ENCODE peak calls at places on chromosomes 13 and 19, in five cellular contexts. C, P, Z, G and U are unnamed samples.
A peak's percentile ranks its signal among the peaks of the same experiment; 100 is the strongest.

GRCh38 chr19:18160792-18161690 is 8.1 kb downstream of the PIK3R2 start:
- DNase-seq in C (peak; percentile 77), P (no peak), Z (peak; percentile 68), G (peak; percentile 88), U (peak; percentile 57)

GRCh38 chr13:27408074-27408473 is 16.3 kb upstream of the GTF3A start:
- DNase-seq in C (no peak), P (no peak), Z (no peak), G (no peak), U (no peak)

GRCh38 chr19:38478273-38478971 is 44.9 kb downstream of the RYR1 start:
- DNase-seq in C (no peak), P (no peak), Z (no peak), G (peak; percentile 23), U (no peak)

GRCh38 chr19:918481-919156 is 1.5 kb downstream of the KISS1R start:
- DNase-seq in C (no peak), P (peak; percentile 61), Z (no peak), G (peak; percentile 94), U (no peak)

GRCh38 chr13:50323440-50324070 is 308.3 kb downstream of the KCNRG start:
- DNase-seq in C (no peak), P (no peak), Z (no peak), G (no peak), U (no peak)

GRCh38 chr19:32067686-32068085 is 277.7 kb upstream of the ZNF507 start:
- DNase-seq in C (no peak), P (no peak), Z (no peak), G (no peak), U (no peak)

GRCh38 chr19:28615966-28616365 is 597.0 kb downstream of the UQCRFS1 start:
- DNase-seq in C (no peak), P (no peak), Z (no peak), G (no peak), U (no peak)

GRCh38 chr19:48619692-48620565 is 623 bp downstream of the SPHK2 start:
- DNase-seq in C (peak; percentile 69), P (no peak), Z (no peak), G (no peak), U (no peak)

GRCh38 chr13:40275636-40276035 is 390.8 kb downstream of the FOXO1 start:
- DNase-seq in C (no peak), P (no peak), Z (no peak), G (no peak), U (no peak)

GRCh38 chr19:45130888-45131615 is 29.7 kb downstream of the NKPD1 start:
- DNase-seq in C (peak; percentile 68), P (peak; percentile 57), Z (no peak), G (peak; percentile 31), U (no peak)

GRCh38 chr13:99980201-99981114 is 1.1 kb upstream of the ZIC2 start:
- DNase-seq in C (peak; percentile 42), P (no peak), Z (peak; percentile 60), G (peak; percentile 77), U (no peak)

GRCh38 chr13:86882835-86883234 is 788.3 kb upstream of the SLITRK5 start:
- DNase-seq in C (no peak), P (no peak), Z (no peak), G (no peak), U (no peak)

GRCh38 chr13:64278493-64278892 is 2862.8 kb upstream of the PCDH20 start:
- DNase-seq in C (no peak), P (no peak), Z (no peak), G (no peak), U (no peak)

GRCh38 chr13:67238277-67238859 is 8.2 kb upstream of the PCDH9 start:
- DNase-seq in C (no peak), P (no peak), Z (no peak), G (peak; percentile 15), U (no peak)

GRCh38 chr19:34356875-34357274 is 8.1 kb upstream of the GPI start:
- DNase-seq in C (no peak), P (no peak), Z (no peak), G (no peak), U (no peak)

GRCh38 chr13:25699056-25699455 is 327.3 kb downstream of the ATP8A2 start:
- DNase-seq in C (peak; percentile 56), P (no peak), Z (no peak), G (peak; percentile 18), U (no peak)

GRCh38 chr13:98214707-98215106 is 37.6 kb upstream of the RNF113B start:
- DNase-seq in C (no peak), P (no peak), Z (no peak), G (no peak), U (no peak)

GRCh38 chr13:35354305-35354704 is 122.2 kb downstream of the MAB21L1 start:
- DNase-seq in C (no peak), P (no peak), Z (no peak), G (no peak), U (no peak)

GRCh38 chr19:1853295-1854031 is 5.2 kb upstream of the REXO1 start:
- DNase-seq in C (peak; percentile 94), P (no peak), Z (peak; percentile 78), G (peak; percentile 91), U (peak; percentile 24)

GRCh38 chr19:30543243-30543945 is 171.2 kb downstream of the ZNF536 start:
- DNase-seq in C (no peak), P (no peak), Z (no peak), G (no peak), U (no peak)

GRCh38 chr19:37362733-37363132 is 8.2 kb upstream of the ZNF527 start:
- DNase-seq in C (no peak), P (no peak), Z (no peak), G (peak; percentile 19), U (no peak)

GRCh38 chr13:24890256-24890655 is 126.3 kb downstream of the RNF17 start:
- DNase-seq in C (no peak), P (no peak), Z (no peak), G (no peak), U (no peak)

GRCh38 chr19:4914736-4915501 is 5.6 kb downstream of the UHRF1 start:
- DNase-seq in C (no peak), P (peak; percentile 94), Z (no peak), G (no peak), U (no peak)

GRCh38 chr13:45410466-45410865 is 7.7 kb downstream of the SLC25A30 start:
- DNase-seq in C (no peak), P (no peak), Z (no peak), G (no peak), U (no peak)

GRCh38 chr13:34967851-34968562 is 25.9 kb downstream of the NBEA start:
- DNase-seq in C (no peak), P (no peak), Z (no peak), G (no peak), U (no peak)

GRCh38 chr13:104584481-104584880 is 1518.3 kb upstream of the SLC10A2 start:
- DNase-seq in C (no peak), P (no peak), Z (no peak), G (no peak), U (no peak)

GRCh38 chr19:45638930-45639729 is at the start of gene EML2:
- DNase-seq in C (no peak), P (no peak), Z (peak; percentile 57), G (peak; percentile 48), U (peak; percentile 46)

GRCh38 chr19:33767898-33768413 is 28.7 kb upstream of the KCTD15 start:
- DNase-seq in C (no peak), P (no peak), Z (no peak), G (peak; percentile 35), U (no peak)

GRCh38 chr19:2460245-2460644 is 3.5 kb upstream of the LMNB2 start:
- DNase-seq in C (no peak), P (no peak), Z (no peak), G (no peak), U (no peak)

GRCh38 chr13:33279898-33280549 is 5.5 kb downstream of the STARD13 start:
- DNase-seq in C (peak; percentile 57), P (peak; percentile 69), Z (no peak), G (no peak), U (no peak)

GRCh38 chr13:46639033-46639981 is 86.3 kb downstream of the LRCH1 start:
- DNase-seq in C (no peak), P (no peak), Z (no peak), G (no peak), U (no peak)

GRCh38 chr19:50602496-50602895 is 34.3 kb upstream of the LRRC4B start:
- DNase-seq in C (no peak), P (no peak), Z (no peak), G (no peak), U (no peak)

GRCh38 chr13:46160474-46161066 is 21.4 kb downstream of the LCP1 start:
- DNase-seq in C (no peak), P (no peak), Z (no peak), G (peak; percentile 55), U (no peak)

GRCh38 chr13:84126671-84127171 is 244.4 kb upstream of the SLITRK1 start:
- DNase-seq in C (no peak), P (no peak), Z (no peak), G (peak; percentile 82), U (no peak)

GRCh38 chr19:29694669-29695627 is 20.1 kb downstream of the C19orf12 start:
- DNase-seq in C (peak; percentile 95), P (no peak), Z (peak; percentile 87), G (peak; percentile 60), U (peak; percentile 73)

GRCh38 chr19:44925114-44925891 is 10.9 kb downstream of the APOC1 start:
- DNase-seq in C (peak; percentile 97), P (no peak), Z (peak; percentile 83), G (no peak), U (peak; percentile 69)

GRCh38 chr19:54458648-54459281 is 4.8 kb downstream of the LENG9 start:
- DNase-seq in C (no peak), P (no peak), Z (no peak), G (no peak), U (no peak)

GRCh38 chr19:10007811-10008211 is 2.5 kb downstream of the COL5A3 start:
- DNase-seq in C (peak; percentile 67), P (no peak), Z (peak; percentile 81), G (no peak), U (no peak)

GRCh38 chr19:49327878-49328544 is 3.0 kb upstream of the SLC6A16 start:
- DNase-seq in C (peak; percentile 49), P (no peak), Z (no peak), G (peak; percentile 49), U (no peak)